ENCODE peak calls at places on chromosomes 7 and 10, in nine cellular contexts. X is gastrocnemius medialis; D is fibroblast of pulmonary artery; L is HEK293T; T is stimulated activated CD4-positive, alpha-beta T cell treated with anti-CD3 and anti-CD28 coated beads, Interleukin-15, amount 100 ng/mL, for 24 hours; Q is astrocyte of the spinal cord; V is RWPE1; Y is stimulated activated CD8-positive, alpha-beta memory T cell treated with anti-CD3 and anti-CD28 coated beads, Interleukin-7, amount 100 ng/mL, for 4 hours; C is CD4-positive, alpha-beta T cell. P is an unnamed sample.

GRCh38 chr7:112296416-112296815 is 89.9 kb downstream of the ZNF277 start:
- DNase-seq in L (no peak), V (no peak), T (no peak), D (peak), X (no peak), Y (no peak), Q (peak), C (no peak), P (no peak)

GRCh38 chr7:73973091-73973490 is 54.9 kb upstream of the ELN start:
- DNase-seq in V (no peak), C (no peak), Q (no peak), Y (no peak), D (no peak), L (no peak), T (no peak), X (no peak), P (peak)

GRCh38 chr10:16384064-16384463 is 52.7 kb upstream of the PTER start:
- DNase-seq in Q (no peak), L (no peak), D (no peak), X (no peak), Y (no peak), C (no peak), V (no peak), T (no peak), P (no peak)

GRCh38 chr7:115679976-115680375 is 350.6 kb downstream of the TFEC start:
- DNase-seq in V (peak), X (no peak), L (peak), T (peak), C (no peak), D (peak), Y (no peak), Q (peak), P (no peak)

GRCh38 chr10:128098631-128099030 is 27.6 kb downstream of the MKI67 start:
- DNase-seq in T (no peak), Y (no peak), D (no peak), V (no peak), Q (no peak), L (no peak), C (no peak), X (no peak), P (no peak)

GRCh38 chr7:89042963-89043362 is 247.4 kb upstream of the TEX47 start:
- DNase-seq in C (no peak), L (no peak), T (no peak), V (no peak), Y (no peak), D (no peak), Q (no peak), X (no peak), P (no peak)

GRCh38 chr10:108303149-108303548 is 1138.6 kb upstream of the SORCS1 start:
- DNase-seq in C (no peak), Q (no peak), X (no peak), D (no peak), T (no peak), L (no peak), Y (no peak), V (no peak), P (no peak)

GRCh38 chr10:128474571-128474970 is 348.3 kb upstream of the MKI67 start:
- DNase-seq in L (no peak), D (no peak), X (no peak), Y (no peak), T (no peak), C (no peak), Q (no peak), V (no peak), P (no peak)

GRCh38 chr7:99011706-99012404 is 132.1 kb downstream of the SMURF1 start:
- DNase-seq in C (no peak), L (no peak), D (no peak), V (no peak), X (peak), Q (no peak), Y (no peak), T (no peak), P (no peak)

GRCh38 chr10:77163670-77164348 is 473.8 kb downstream of the KCNMA1 start:
- DNase-seq in D (peak), C (no peak), Q (peak), T (no peak), Y (no peak), L (no peak), V (peak), X (peak), P (peak)

GRCh38 chr7:10998984-10999757 is 25.5 kb downstream of the PHF14 start:
- DNase-seq in Q (no peak), X (no peak), D (peak), L (no peak), T (no peak), C (no peak), V (no peak), Y (no peak), P (no peak)

GRCh38 chr10:115171392-115171960 is 78.3 kb downstream of the ATRNL1 start:
- DNase-seq in L (peak), X (no peak), Q (peak), D (peak), C (no peak), V (peak), T (no peak), Y (no peak), P (no peak)

GRCh38 chr7:101363734-101364374 is 1.2 kb downstream of the COL26A1 start:
- DNase-seq in Q (peak), D (peak), T (peak), V (peak), L (peak), C (peak), Y (peak), X (peak), P (peak)

GRCh38 chr10:124523886-124524285 is 62.3 kb downstream of the LHPP start:
- DNase-seq in V (no peak), X (no peak), T (no peak), Y (no peak), L (no peak), C (no peak), D (no peak), Q (no peak), P (no peak)